ENCODE peak calls at places on chromosomes 13 and 19, in seven cellular contexts. A is Calu3; H is ureter; O is A172; T is activated CD4-positive, alpha-beta T cell treated with anti-CD3 and anti-CD28 coated beads, Interleukin-2, amount 10 ng/mL, durations not matched to agents 7 days and 5 days; L is NCI-H446; F is activated naive CD8-positive, alpha-beta T cell treated with anti-CD3 and anti-CD28 coated beads, Interleukin-2, amount 50 U/mL, for 24 hours. P is an unnamed sample.
A peak's percentile ranks its signal among the peaks of the same experiment; 100 is the strongest.

GRCh38 chr19:18057557-18057956 is 29.2 kb downstream of the IL12RB1 start:
- DNase-seq in A (no peak), H (peak; percentile 61), O (no peak), T (no peak), L (peak; percentile 39), F (no peak), P (peak; percentile 29)

GRCh38 chr19:48244289-48244688 is 11.4 kb downstream of the CARD8 start:
- DNase-seq in A (no peak), H (no peak), O (peak; percentile 24), T (peak; percentile 64), L (no peak), F (peak; percentile 41), P (no peak)

GRCh38 chr13:39913928-39914327 is 258.5 kb downstream of the COG6 start:
- DNase-seq in A (no peak), H (no peak), O (no peak), T (no peak), L (no peak), F (no peak), P (no peak)

GRCh38 chr19:38455031-38455430 is 21.5 kb downstream of the RYR1 start:
- DNase-seq in A (no peak), H (no peak), O (no peak), T (peak; percentile 24), L (no peak), F (no peak), P (no peak)

GRCh38 chr19:5321851-5322681 is 18.5 kb downstream of the PTPRS start:
- DNase-seq in A (no peak), H (no peak), O (no peak), T (peak; percentile 12), L (no peak), F (peak; percentile 50), P (no peak)

GRCh38 chr13:23639672-23640275 is 69.6 kb downstream of the TNFRSF19 start:
- DNase-seq in A (no peak), H (no peak), O (no peak), T (no peak), L (no peak), F (no peak), P (no peak)

GRCh38 chr19:7373862-7374261 is 25.1 kb downstream of the ARHGEF18 start:
- DNase-seq in A (no peak), H (no peak), O (peak; percentile 60), T (no peak), L (no peak), F (no peak), P (no peak)

GRCh38 chr13:20608438-20609020 is 41.6 kb downstream of the IFT88 start:
- DNase-seq in A (no peak), H (no peak), O (no peak), T (no peak), L (no peak), F (no peak), P (no peak)

GRCh38 chr13:113935081-113935511 is 38.8 kb downstream of the C13orf46 start:
- DNase-seq in A (no peak), H (no peak), O (no peak), T (no peak), L (no peak), F (no peak), P (no peak)

GRCh38 chr13:48159436-48160225 is 64.7 kb upstream of the MED4 start:
- DNase-seq in A (no peak), H (peak; percentile 36), O (peak; percentile 38), T (no peak), L (peak; percentile 28), F (peak; percentile 37), P (no peak)

GRCh38 chr13:19567820-19568534 is 6.6 kb upstream of the TPTE2 start:
- DNase-seq in A (no peak), H (no peak), O (no peak), T (no peak), L (no peak), F (no peak), P (no peak)

GRCh38 chr19:1513492-1514294 is 874 bp upstream of the ADAMTSL5 start:
- DNase-seq in A (peak; percentile 72), H (no peak), O (peak; percentile 63), T (peak; percentile 68), L (no peak), F (peak; percentile 77), P (peak; percentile 53)

GRCh38 chr19:14393303-14393702 is 12.1 kb downstream of the ADGRE5 start:
- DNase-seq in A (no peak), H (no peak), O (no peak), T (no peak), L (no peak), F (no peak), P (no peak)

GRCh38 chr19:46618670-46619231 is 6.1 kb downstream of the PTGIR start:
- DNase-seq in A (no peak), H (no peak), O (no peak), T (peak; percentile 41), L (peak; percentile 21), F (no peak), P (peak; percentile 63)

GRCh38 chr13:111978536-111978935 is 88.4 kb upstream of the SOX1 start:
- DNase-seq in A (no peak), H (no peak), O (no peak), T (no peak), L (no peak), F (no peak), P (no peak)

GRCh38 chr13:27428160-27428559 is 3.7 kb downstream of the GTF3A start:
- DNase-seq in A (no peak), H (no peak), O (no peak), T (no peak), L (no peak), F (no peak), P (no peak)

GRCh38 chr13:23922005-23922932 is 25.0 kb upstream of the C1QTNF9B start:
- DNase-seq in A (no peak), H (no peak), O (no peak), T (no peak), L (no peak), F (no peak), P (no peak)

GRCh38 chr19:48813123-48813911 is 2.5 kb upstream of the BCAT2 start:
- DNase-seq in A (no peak), H (no peak), O (no peak), T (no peak), L (no peak), F (no peak), P (no peak)

GRCh38 chr13:72384879-72385278 is 342.6 kb downstream of the MZT1 start:
- DNase-seq in A (no peak), H (no peak), O (peak; percentile 8), T (no peak), L (no peak), F (no peak), P (no peak)

GRCh38 chr13:105050696-105051095 is 1484.8 kb downstream of the EFNB2 start:
- DNase-seq in A (no peak), H (no peak), O (no peak), T (no peak), L (peak; percentile 42), F (no peak), P (no peak)

GRCh38 chr13:108987488-108987887 is 358.1 kb downstream of the MYO16 start:
- DNase-seq in A (no peak), H (no peak), O (no peak), T (no peak), L (no peak), F (no peak), P (no peak)

GRCh38 chr19:8731428-8732169 is 10.2 kb downstream of the OR2Z1 start:
- DNase-seq in A (no peak), H (no peak), O (no peak), T (peak; percentile 35), L (no peak), F (peak; percentile 3), P (no peak)

GRCh38 chr19:10544753-10545251 is 1.1 kb downstream of the ATG4D start:
- DNase-seq in A (no peak), H (no peak), O (no peak), T (no peak), L (no peak), F (no peak), P (no peak)

P was measured in stomach.